ENCODE peak calls at places on chromosomes 16 and 17, in four cellular contexts. R is aorta, V is bronchial epithelial cell, X is right cardiac atrium. E is an unnamed sample.

GRCh38 chr16:4390266-4391260 is 18.9 kb downstream of the VASN start:
- DNase-seq in R (no peak), V (no peak), X (peak), E (no peak)

GRCh38 chr16:9595393-9595792 is 503.9 kb downstream of the HAPSTR1 start:
- DNase-seq in R (no peak), V (no peak), X (no peak), E (no peak)

GRCh38 chr16:51337662-51338061 is 186.6 kb upstream of the SALL1 start:
- DNase-seq in R (no peak), V (no peak), X (no peak), E (no peak)

GRCh38 chr17:4914009-4914408 is 11.1 kb upstream of the CHRNE start:
- DNase-seq in R (no peak), V (no peak), X (no peak), E (no peak)

GRCh38 chr16:30142672-30143346 is 19.8 kb upstream of the MAPK3 start:
- DNase-seq in R (no peak), V (no peak), X (peak), E (no peak)

GRCh38 chr16:62985727-62986126 is 949.5 kb upstream of the CDH8 start:
- DNase-seq in R (no peak), V (no peak), X (no peak), E (no peak)

GRCh38 chr17:70054961-70055360 is 20.1 kb upstream of the KCNJ16 start:
- DNase-seq in R (no peak), V (no peak), X (no peak), E (no peak)

GRCh38 chr16:56351481-56351880 is 73.9 kb downstream of the AMFR start:
- DNase-seq in R (peak), V (no peak), X (no peak), E (no peak)

GRCh38 chr17:16495561-16495960 is 3.6 kb upstream of the LRRC75A start:
- DNase-seq in R (no peak), V (no peak), X (no peak), E (no peak)

GRCh38 chr16:85511938-85512551 is 101.1 kb upstream of the GSE1 start:
- DNase-seq in R (no peak), V (no peak), X (no peak), E (no peak)

GRCh38 chr16:15610369-15610871 is 32.5 kb downstream of the MARF1 start:
- DNase-seq in R (no peak), V (peak), X (no peak), E (peak)

GRCh38 chr17:57677301-57677700 is 67.8 kb downstream of the CCDC182 start:
- DNase-seq in R (peak), V (no peak), X (no peak), E (no peak)

GRCh38 chr16:27718767-27719445 is 169.0 kb downstream of the KATNIP start:
- DNase-seq in R (peak), V (no peak), X (no peak), E (no peak)

GRCh38 chr17:77887464-77888241 is 70.8 kb upstream of the TNRC6C start:
- DNase-seq in R (peak), V (peak), X (peak), E (peak)

GRCh38 chr17:72556944-72557826 is 436.4 kb downstream of the SOX9 start:
- DNase-seq in R (peak), V (peak), X (peak), E (peak)

GRCh38 chr16:49341706-49342105 is 31.9 kb upstream of the C16orf78 start:
- DNase-seq in R (no peak), V (no peak), X (no peak), E (no peak)

GRCh38 chr17:53141280-53141679 is 681.4 kb upstream of the KIF2B start:
- DNase-seq in R (no peak), V (no peak), X (no peak), E (no peak)

GRCh38 chr16:10577305-10578202 is 2.8 kb downstream of the EMP2 start:
- DNase-seq in R (no peak), V (no peak), X (peak), E (no peak)

GRCh38 chr16:69123894-69124293 is 8.5 kb downstream of the CHTF8 start:
- DNase-seq in R (peak), V (peak), X (no peak), E (peak)

GRCh38 chr16:66742409-66742808 is 9.0 kb downstream of the DYNC1LI2 start:
- DNase-seq in R (no peak), V (no peak), X (no peak), E (peak)

GRCh38 chr17:36686123-36686669 is 84.8 kb downstream of the MRM1 start:
- DNase-seq in R (peak), V (peak), X (no peak), E (no peak)

GRCh38 chr16:68298907-68299515 is 11.7 kb downstream of the SLC7A6OS start:
- DNase-seq in R (no peak), V (peak), X (peak), E (peak)

GRCh38 chr17:43832976-43833829 is at the start of gene MPP3:
- DNase-seq in R (peak), V (peak), X (peak), E (peak)

GRCh38 chr17:82882715-82883446 is 43.1 kb upstream of the ZNF750 start:
- DNase-seq in R (no peak), V (peak), X (peak), E (no peak)

GRCh38 chr17:3502466-3502865 is 26.7 kb downstream of the ASPA start:
- DNase-seq in R (no peak), V (no peak), X (no peak), E (no peak)

GRCh38 chr16:23080747-23081146 is 68.5 kb downstream of the USP31 start:
- DNase-seq in R (no peak), V (no peak), X (no peak), E (no peak)

GRCh38 chr17:6187836-6188235 is 117.7 kb downstream of the WSCD1 start:
- DNase-seq in R (peak), V (peak), X (no peak), E (peak)

GRCh38 chr17:27462714-27463113 is 6.5 kb downstream of the KSR1 start:
- DNase-seq in R (no peak), V (no peak), X (no peak), E (no peak)

GRCh38 chr16:30889721-30890120 is 4.2 kb downstream of the BCL7C start:
- DNase-seq in R (no peak), V (no peak), X (no peak), E (no peak)

GRCh38 chr17:32483451-32484019 is 3.3 kb upstream of the CDK5R1 start:
- DNase-seq in R (peak), V (peak), X (peak), E (peak)

GRCh38 chr16:84423416-84423837 is 55.1 kb downstream of the ATP2C2 start:
- DNase-seq in R (no peak), V (peak), X (no peak), E (peak)

GRCh38 chr16:18979936-18980335 is 3.8 kb upstream of the TMC7 start:
- DNase-seq in R (no peak), V (no peak), X (no peak), E (no peak)

GRCh38 chr16:49652441-49653175 is 203.3 kb downstream of the ZNF423 start:
- DNase-seq in R (peak), V (no peak), X (peak), E (peak)

DNA sequence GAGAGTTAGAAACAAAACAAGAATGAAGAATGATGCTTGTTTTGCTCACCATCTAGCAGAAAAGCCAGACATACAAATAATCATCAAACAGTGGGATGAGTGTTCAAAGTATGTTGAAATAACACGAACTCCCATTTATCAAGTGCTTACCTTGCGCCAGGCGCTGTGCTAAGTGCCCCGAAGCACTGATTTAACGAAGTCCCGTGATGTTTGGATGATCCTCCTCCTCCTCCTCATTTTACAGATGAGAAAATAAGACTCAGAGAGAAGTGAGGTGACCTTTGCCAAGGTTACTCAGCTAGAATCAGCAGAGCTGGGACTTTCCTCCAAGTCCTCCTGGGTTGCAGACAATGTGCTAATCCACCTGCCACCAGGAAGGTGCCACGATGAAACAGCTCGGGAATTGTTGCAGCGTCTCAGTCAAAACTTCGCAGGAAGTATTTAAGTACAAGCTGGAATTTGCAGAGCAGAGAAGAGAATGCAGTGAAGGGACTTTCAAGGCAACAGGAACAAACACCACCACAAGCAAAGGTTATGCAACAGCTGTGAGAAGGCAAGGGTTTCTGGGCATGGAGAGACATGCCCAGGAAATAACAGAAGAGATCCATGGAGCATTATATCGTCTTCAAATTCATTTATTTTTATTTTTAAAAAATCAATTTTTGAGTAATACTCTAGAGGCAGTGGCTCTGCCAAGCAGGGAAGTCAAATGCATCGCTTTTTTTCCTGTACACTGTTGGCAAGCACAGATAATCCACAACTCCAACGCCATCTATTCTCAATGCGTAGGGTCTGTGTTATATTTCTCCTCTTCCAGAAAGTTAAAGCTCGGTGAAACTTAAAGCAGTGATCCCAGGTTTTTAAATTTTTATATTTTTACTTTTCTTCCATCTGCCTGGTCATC is 11.1 kb downstream of the PRCD start:
- DNase-seq in R (no peak), V (peak), X (no peak), E (no peak)
- H3K4me3 ChIP-seq in R (no peak), V (peak), X (no peak), E (peak)

GRCh38 chr16:89017956-89018604 is 41.1 kb upstream of the CBFA2T3 start:
- DNase-seq in R (peak), V (no peak), X (no peak), E (peak)
- H3K4me3 ChIP-seq in R (no peak), V (no peak), X (no peak), E (no peak)

GRCh38 chr17:63798572-63799113 is 24.7 kb downstream of the DDX42 start:
- DNase-seq in R (no peak), V (no peak), X (no peak), E (no peak)
- H3K4me3 ChIP-seq in R (no peak), V (no peak), X (no peak), E (no peak)

GRCh38 chr17:79003661-79004411 is 5.7 kb downstream of the CANT1 start:
- DNase-seq in R (peak), V (no peak), X (peak), E (no peak)
- H3K4me3 ChIP-seq in R (no peak), V (no peak), X (no peak), E (no peak)

GRCh38 chr17:18105027-18105426 is 3.5 kb upstream of the MYO15A start:
- DNase-seq in R (no peak), V (no peak), X (no peak), E (no peak)

GRCh38 chr17:18107061-18107460 is 1.5 kb upstream of the MYO15A start:
- DNase-seq in R (no peak), V (no peak), X (no peak), E (no peak)

GRCh38 chr17:18105595-18105994 is 3.0 kb upstream of the MYO15A start:
- DNase-seq in R (no peak), V (no peak), X (no peak), E (no peak)

GRCh38 chr17:18107971-18108370 is 585 bp upstream of the MYO15A start:
- DNase-seq in R (no peak), V (no peak), X (no peak), E (no peak)

GRCh38 chr17:18106211-18106610 is 2.3 kb upstream of the MYO15A start:
- DNase-seq in R (no peak), V (no peak), X (no peak), E (no peak)
- H3K4me3 ChIP-seq in R (no peak), V (no peak), X (no peak), E (no peak)

DNA sequence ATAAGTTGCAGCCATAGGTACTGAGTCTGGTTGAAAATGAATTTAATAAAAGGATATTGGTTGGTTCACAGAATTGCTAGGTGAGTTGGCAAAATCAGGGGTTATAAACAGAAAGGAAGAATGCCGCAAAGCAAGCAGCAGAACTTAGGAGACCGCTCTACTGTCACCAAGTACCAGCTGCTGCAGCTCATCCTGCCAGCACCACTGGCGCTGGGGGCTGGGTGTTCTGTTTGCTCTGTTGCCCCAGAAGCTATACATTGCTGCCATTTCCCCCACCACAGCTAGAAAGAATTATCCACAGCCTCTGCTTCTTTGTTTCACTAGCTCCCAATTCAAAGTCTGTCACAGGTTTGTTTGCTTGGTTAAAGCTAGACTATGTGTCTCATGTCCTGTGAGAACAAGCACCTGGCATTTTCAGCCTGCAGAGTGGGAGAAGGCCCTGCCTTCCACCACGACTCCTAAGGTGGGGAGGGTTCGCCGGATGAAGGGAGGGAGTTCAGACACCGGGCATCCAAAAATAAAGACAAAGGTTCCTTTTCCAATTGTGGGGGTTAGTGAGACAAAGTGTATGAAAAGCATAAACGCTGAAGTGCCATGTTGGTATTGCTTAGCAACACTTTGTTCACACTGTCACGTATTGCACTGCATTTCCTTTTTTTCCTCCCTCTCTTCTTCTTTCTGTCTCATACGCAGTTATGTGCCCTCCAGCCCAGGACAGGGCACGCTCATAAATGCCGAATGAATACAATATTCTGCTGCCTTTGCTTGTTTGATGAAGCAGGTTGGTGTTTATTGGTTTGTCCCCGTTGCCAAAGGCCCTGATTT is 9.6 kb upstream of the CPD start:
- DNase-seq in R (no peak), V (no peak), X (no peak), E (no peak)
- H3K4me3 ChIP-seq in R (no peak), V (no peak), X (no peak), E (no peak)

DNA sequence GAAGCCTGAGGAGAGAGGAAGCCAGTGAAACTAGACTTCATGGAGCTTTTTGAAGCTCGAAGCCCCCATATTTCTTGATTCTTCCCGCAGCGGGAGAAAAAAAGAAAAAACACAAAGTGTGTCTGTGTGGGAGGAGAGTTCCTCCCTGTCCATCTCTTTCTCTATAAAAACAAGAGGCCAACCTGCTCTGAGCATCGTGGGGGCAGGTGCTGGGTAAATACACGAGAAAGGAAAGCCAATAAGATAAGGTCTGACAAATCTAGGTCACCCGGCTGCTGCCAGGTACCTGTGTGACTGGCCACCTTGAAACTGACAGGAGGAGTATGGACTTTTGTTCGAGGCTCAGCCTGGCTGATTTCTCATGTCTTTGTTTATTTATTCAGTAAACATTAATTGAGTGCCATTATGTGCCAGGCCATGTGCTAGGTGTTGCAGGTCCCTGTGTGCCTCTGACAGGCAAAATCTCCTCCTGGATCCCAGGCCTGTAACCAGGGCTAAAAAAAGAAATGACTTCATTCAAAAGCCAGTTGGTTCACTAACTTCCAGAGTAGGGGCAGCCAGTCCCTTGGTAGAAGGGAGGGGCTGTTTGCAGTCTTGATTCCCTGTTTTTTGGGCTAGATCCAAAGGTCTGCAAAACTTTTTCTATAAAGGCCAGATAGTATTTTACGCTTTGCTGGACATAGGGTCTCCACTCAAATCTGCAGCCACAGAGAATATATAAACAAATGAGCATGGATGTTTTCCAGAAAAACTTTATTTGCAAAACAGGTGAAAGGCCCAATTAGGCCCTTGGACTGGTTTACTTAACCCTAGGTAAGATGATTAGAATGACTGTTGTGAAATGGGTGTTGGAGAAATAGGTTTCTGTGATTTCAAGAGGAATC is 35.6 kb downstream of the YPEL2 start:
- DNase-seq in R (no peak), V (peak), X (peak), E (peak)
- H3K4me3 ChIP-seq in R (no peak), V (no peak), X (no peak), E (no peak)

GRCh38 chr17:66964930-66965800 is 658 bp downstream of the CACNG4 start:
- DNase-seq in R (no peak), V (no peak), X (peak), E (no peak)

GRCh38 chr17:66968916-66969315 is 4.4 kb downstream of the CACNG4 start:
- DNase-seq in R (no peak), V (no peak), X (no peak), E (no peak)

GRCh38 chr17:66967867-66968543 is 3.5 kb downstream of the CACNG4 start:
- DNase-seq in R (no peak), V (no peak), X (no peak), E (no peak)

GRCh38 chr17:66965801-66966528 is 1.5 kb downstream of the CACNG4 start:
- DNase-seq in R (no peak), V (no peak), X (no peak), E (no peak)

DNA sequence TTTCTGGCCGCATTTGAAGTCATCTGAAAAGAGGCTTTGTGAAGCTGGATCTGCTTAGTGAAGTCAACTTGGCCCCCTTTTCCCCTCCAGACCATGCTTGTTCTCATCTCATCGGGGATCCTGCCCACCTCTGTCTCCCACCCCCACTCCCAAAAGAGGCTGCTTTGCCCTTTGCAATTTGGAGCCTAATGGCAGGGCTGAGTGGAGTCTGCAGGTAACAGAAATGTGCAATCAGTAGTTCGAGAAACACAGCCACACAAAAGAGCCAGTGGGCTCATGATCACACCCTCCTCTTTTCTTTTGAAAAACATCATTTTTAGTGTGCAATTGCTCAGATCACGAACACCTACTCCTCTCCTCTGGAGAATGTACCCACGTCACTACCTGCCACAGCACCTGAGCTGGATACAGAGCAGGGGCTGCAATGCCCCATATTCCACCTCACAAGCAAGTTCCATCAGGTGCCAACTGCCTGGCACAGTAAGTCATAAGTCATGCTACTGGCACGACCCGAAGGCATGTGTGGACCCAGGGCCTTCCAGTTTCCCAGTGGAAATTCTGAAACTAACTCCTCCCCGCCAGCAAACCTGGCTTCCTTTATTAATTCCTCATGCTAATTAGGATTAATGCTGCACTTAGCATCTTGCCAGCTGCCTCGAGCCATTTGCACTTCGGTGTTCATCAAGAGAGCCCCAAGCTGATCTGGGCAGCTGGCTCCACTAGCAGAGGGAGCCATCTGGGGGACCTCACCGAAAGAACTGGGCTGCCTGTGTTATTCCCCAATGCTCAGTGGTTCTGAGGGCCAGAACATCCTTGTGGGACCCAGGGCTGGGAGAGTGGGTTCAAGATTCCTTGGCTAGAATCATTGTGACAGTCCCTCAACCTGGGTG is 2.3 kb downstream of the CACNG4 start:
- DNase-seq in R (no peak), V (no peak), X (no peak), E (no peak)
- H3K4me3 ChIP-seq in R (no peak), V (no peak), X (no peak), E (no peak)

E was measured in astrocyte.